ENCODE peak calls at places on chromosome 1, in five cellular contexts. B is neural progenitor cell, L is sigmoid colon, X is hepatic stellate cell, Z is amygdala. K is an unnamed sample.

GRCh38 chr1:246492611-246493245 is 14.4 kb downstream of the SMYD3 start:
- DNase-seq in B (peak; percentile 81), L (no peak), Z (peak; percentile 13), X (peak; percentile 76), K (peak; percentile 50)

GRCh38 chr1:16615253-16616252 is 2.2 kb upstream of the NBPF1 start:
- DNase-seq in X (no peak), Z (no peak), L (peak; percentile 72), B (no peak), K (no peak)

GRCh38 chr1:96424882-96425281 is 296.7 kb upstream of the PTBP2 start:
- DNase-seq in L (no peak), Z (no peak), B (no peak), X (no peak), K (no peak)

GRCh38 chr1:21586222-21586621 is 77.0 kb downstream of the ALPL start:
- DNase-seq in B (peak; percentile 92), Z (no peak), X (no peak), L (no peak), K (no peak)

GRCh38 chr1:19122668-19123067 is 87.4 kb downstream of the UBR4 start:
- DNase-seq in Z (no peak), X (no peak), B (no peak), L (no peak), K (no peak)

GRCh38 chr1:223534677-223535076 is 130.8 kb downstream of the CAPN8 start:
- DNase-seq in L (no peak), Z (no peak), X (no peak), B (no peak), K (no peak)

GRCh38 chr1:241475688-241476087 is 43.9 kb downstream of the FH start:
- DNase-seq in X (peak; percentile 6), Z (no peak), B (no peak), L (no peak), K (no peak)

GRCh38 chr1:155934933-155935590 is 849 bp upstream of the KHDC4 start:
- DNase-seq in L (no peak), X (no peak), B (no peak), Z (no peak), K (no peak)

GRCh38 chr1:173485401-173485800 is 8.3 kb downstream of the PRDX6 start:
- DNase-seq in X (no peak), Z (no peak), L (no peak), B (no peak), K (no peak)

GRCh38 chr1:119564548-119564947 is 57.5 kb downstream of the HSD3B1 start:
- DNase-seq in L (no peak), B (no peak), Z (no peak), X (no peak), K (no peak)

K was measured in DMS 273 treated with DMSO at 0.1 percent for 48 hours.